ENCODE peak calls at places on chromosome 15, in ten cellular contexts. One of them, this sample, is unnamed.

GRCh38 chr15:77507911-77508310 is 87.2 kb downstream of the HMG20A start:
- DNase-seq in cardiac fibroblast: peak; percentile 83
- DNase-seq in T-helper 1 cell: no peak
- DNase-seq in AG08396: peak; percentile 48
- DNase-seq in endothelial cell: no peak
- DNase-seq in HEK293T: no peak
- DNase-seq in stimulated activated CD4-positive, alpha-beta T cell treated with anti-CD3 and anti-CD28 coated beads, Interleukin-1b, Interleukin-23, amount 100 ng/mL, for 1 hour: no peak
- DNase-seq in Caki2: no peak
- DNase-seq in GM23248: peak; percentile 76
- DNase-seq in AG10803: peak; percentile 40
- DNase-seq in this sample: no peak

GRCh38 chr15:79418693-79419279 is 13.3 kb upstream of the MINAR1 start:
- DNase-seq in cardiac fibroblast: no peak
- DNase-seq in T-helper 1 cell: no peak
- DNase-seq in AG08396: no peak
- DNase-seq in endothelial cell: no peak
- DNase-seq in HEK293T: no peak
- DNase-seq in stimulated activated CD4-positive, alpha-beta T cell treated with anti-CD3 and anti-CD28 coated beads, Interleukin-1b, Interleukin-23, amount 100 ng/mL, for 1 hour: no peak
- DNase-seq in Caki2: no peak
- DNase-seq in GM23248: no peak
- DNase-seq in AG10803: peak; percentile 4
- DNase-seq in this sample: no peak

GRCh38 chr15:67783303-67783702 is 42.0 kb upstream of the SKOR1 start:
- DNase-seq in cardiac fibroblast: no peak
- DNase-seq in T-helper 1 cell: no peak
- DNase-seq in AG08396: no peak
- DNase-seq in endothelial cell: no peak
- DNase-seq in HEK293T: no peak
- DNase-seq in stimulated activated CD4-positive, alpha-beta T cell treated with anti-CD3 and anti-CD28 coated beads, Interleukin-1b, Interleukin-23, amount 100 ng/mL, for 1 hour: no peak
- DNase-seq in Caki2: no peak
- DNase-seq in GM23248: no peak
- DNase-seq in AG10803: no peak
- DNase-seq in this sample: peak; percentile 19

GRCh38 chr15:90015749-90016148 is 14.6 kb downstream of the ZNF710 start:
- DNase-seq in cardiac fibroblast: no peak
- DNase-seq in T-helper 1 cell: no peak
- DNase-seq in AG08396: no peak
- DNase-seq in endothelial cell: no peak
- DNase-seq in HEK293T: no peak
- DNase-seq in stimulated activated CD4-positive, alpha-beta T cell treated with anti-CD3 and anti-CD28 coated beads, Interleukin-1b, Interleukin-23, amount 100 ng/mL, for 1 hour: no peak
- DNase-seq in Caki2: no peak
- DNase-seq in GM23248: no peak
- DNase-seq in AG10803: no peak
- DNase-seq in this sample: no peak

GRCh38 chr15:27985099-27985498 is 114.0 kb downstream of the OCA2 start:
- DNase-seq in cardiac fibroblast: no peak
- DNase-seq in T-helper 1 cell: no peak
- DNase-seq in AG08396: no peak
- DNase-seq in endothelial cell: no peak
- DNase-seq in HEK293T: no peak
- DNase-seq in stimulated activated CD4-positive, alpha-beta T cell treated with anti-CD3 and anti-CD28 coated beads, Interleukin-1b, Interleukin-23, amount 100 ng/mL, for 1 hour: no peak
- DNase-seq in Caki2: no peak
- DNase-seq in GM23248: no peak
- DNase-seq in AG10803: no peak
- DNase-seq in this sample: no peak

GRCh38 chr15:50558012-50558411 is 11.5 kb upstream of the USP50 start:
- DNase-seq in cardiac fibroblast: no peak
- DNase-seq in T-helper 1 cell: no peak
- DNase-seq in AG08396: no peak
- DNase-seq in endothelial cell: no peak
- DNase-seq in HEK293T: no peak
- DNase-seq in stimulated activated CD4-positive, alpha-beta T cell treated with anti-CD3 and anti-CD28 coated beads, Interleukin-1b, Interleukin-23, amount 100 ng/mL, for 1 hour: no peak
- DNase-seq in Caki2: no peak
- DNase-seq in GM23248: no peak
- DNase-seq in AG10803: no peak
- DNase-seq in this sample: no peak

GRCh38 chr15:97691799-97692198 is 268.7 kb upstream of the ARRDC4 start:
- DNase-seq in cardiac fibroblast: no peak
- DNase-seq in T-helper 1 cell: no peak
- DNase-seq in AG08396: no peak
- DNase-seq in endothelial cell: no peak
- DNase-seq in HEK293T: no peak
- DNase-seq in stimulated activated CD4-positive, alpha-beta T cell treated with anti-CD3 and anti-CD28 coated beads, Interleukin-1b, Interleukin-23, amount 100 ng/mL, for 1 hour: no peak
- DNase-seq in Caki2: peak; percentile 18
- DNase-seq in GM23248: no peak
- DNase-seq in AG10803: no peak
- DNase-seq in this sample: no peak

GRCh38 chr15:70342554-70343548 is 245.1 kb upstream of the TLE3 start:
- DNase-seq in cardiac fibroblast: no peak
- DNase-seq in T-helper 1 cell: no peak
- DNase-seq in AG08396: no peak
- DNase-seq in endothelial cell: no peak
- DNase-seq in HEK293T: no peak
- DNase-seq in stimulated activated CD4-positive, alpha-beta T cell treated with anti-CD3 and anti-CD28 coated beads, Interleukin-1b, Interleukin-23, amount 100 ng/mL, for 1 hour: no peak
- DNase-seq in Caki2: no peak
- DNase-seq in GM23248: no peak
- DNase-seq in AG10803: no peak
- DNase-seq in this sample: no peak

GRCh38 chr15:40354408-40355171 is 3.4 kb upstream of the DISP2 start:
- DNase-seq in cardiac fibroblast: peak; percentile 85
- DNase-seq in T-helper 1 cell: no peak
- DNase-seq in AG08396: peak; percentile 69
- DNase-seq in endothelial cell: peak; percentile 52
- DNase-seq in HEK293T: peak; percentile 22
- DNase-seq in stimulated activated CD4-positive, alpha-beta T cell treated with anti-CD3 and anti-CD28 coated beads, Interleukin-1b, Interleukin-23, amount 100 ng/mL, for 1 hour: no peak
- DNase-seq in Caki2: no peak
- DNase-seq in GM23248: peak; percentile 54
- DNase-seq in AG10803: no peak
- DNase-seq in this sample: no peak

GRCh38 chr15:57634290-57634689 is 42.6 kb downstream of the MYZAP start:
- DNase-seq in cardiac fibroblast: no peak
- DNase-seq in T-helper 1 cell: no peak
- DNase-seq in AG08396: no peak
- DNase-seq in endothelial cell: no peak
- DNase-seq in HEK293T: no peak
- DNase-seq in stimulated activated CD4-positive, alpha-beta T cell treated with anti-CD3 and anti-CD28 coated beads, Interleukin-1b, Interleukin-23, amount 100 ng/mL, for 1 hour: no peak
- DNase-seq in Caki2: no peak
- DNase-seq in GM23248: peak; percentile 23
- DNase-seq in AG10803: no peak
- DNase-seq in this sample: no peak

GRCh38 chr15:86568378-86568777 is 488.7 kb downstream of the AGBL1 start:
- DNase-seq in cardiac fibroblast: no peak
- DNase-seq in T-helper 1 cell: no peak
- DNase-seq in AG08396: no peak
- DNase-seq in endothelial cell: no peak
- DNase-seq in HEK293T: no peak
- DNase-seq in stimulated activated CD4-positive, alpha-beta T cell treated with anti-CD3 and anti-CD28 coated beads, Interleukin-1b, Interleukin-23, amount 100 ng/mL, for 1 hour: no peak
- DNase-seq in Caki2: no peak
- DNase-seq in GM23248: no peak
- DNase-seq in AG10803: no peak
- DNase-seq in this sample: no peak

GRCh38 chr15:73939138-73939537 is 12.9 kb downstream of the LOXL1 start:
- DNase-seq in cardiac fibroblast: no peak
- DNase-seq in T-helper 1 cell: no peak
- DNase-seq in AG08396: no peak
- DNase-seq in endothelial cell: no peak
- DNase-seq in HEK293T: no peak
- DNase-seq in stimulated activated CD4-positive, alpha-beta T cell treated with anti-CD3 and anti-CD28 coated beads, Interleukin-1b, Interleukin-23, amount 100 ng/mL, for 1 hour: no peak
- DNase-seq in Caki2: no peak
- DNase-seq in GM23248: peak; percentile 14
- DNase-seq in AG10803: no peak
- DNase-seq in this sample: no peak

GRCh38 chr15:51046799-51047449 is 47.8 kb downstream of the TNFAIP8L3 start:
- DNase-seq in cardiac fibroblast: peak; percentile 56
- DNase-seq in T-helper 1 cell: no peak
- DNase-seq in AG08396: no peak
- DNase-seq in endothelial cell: no peak
- DNase-seq in HEK293T: no peak
- DNase-seq in stimulated activated CD4-positive, alpha-beta T cell treated with anti-CD3 and anti-CD28 coated beads, Interleukin-1b, Interleukin-23, amount 100 ng/mL, for 1 hour: no peak
- DNase-seq in Caki2: no peak
- DNase-seq in GM23248: peak; percentile 12
- DNase-seq in AG10803: peak; percentile 15
- DNase-seq in this sample: no peak

GRCh38 chr15:34023932-34024331 is 15.1 kb downstream of the AVEN start:
- DNase-seq in cardiac fibroblast: peak; percentile 58
- DNase-seq in T-helper 1 cell: no peak
- DNase-seq in AG08396: no peak
- DNase-seq in endothelial cell: no peak
- DNase-seq in HEK293T: no peak
- DNase-seq in stimulated activated CD4-positive, alpha-beta T cell treated with anti-CD3 and anti-CD28 coated beads, Interleukin-1b, Interleukin-23, amount 100 ng/mL, for 1 hour: no peak
- DNase-seq in Caki2: no peak
- DNase-seq in GM23248: peak; percentile 43
- DNase-seq in AG10803: peak; percentile 58
- DNase-seq in this sample: no peak

GRCh38 chr15:89104172-89104564 is 15.9 kb downstream of the ABHD2 start:
- DNase-seq in cardiac fibroblast: peak; percentile 93
- DNase-seq in T-helper 1 cell: no peak
- DNase-seq in AG08396: no peak
- DNase-seq in endothelial cell: no peak
- DNase-seq in HEK293T: no peak
- DNase-seq in stimulated activated CD4-positive, alpha-beta T cell treated with anti-CD3 and anti-CD28 coated beads, Interleukin-1b, Interleukin-23, amount 100 ng/mL, for 1 hour: no peak
- DNase-seq in Caki2: no peak
- DNase-seq in GM23248: peak; percentile 69
- DNase-seq in AG10803: peak; percentile 43
- DNase-seq in this sample: no peak

GRCh38 chr15:75927601-75928000 is 23.9 kb downstream of the FBXO22 start:
- DNase-seq in cardiac fibroblast: no peak
- DNase-seq in T-helper 1 cell: no peak
- DNase-seq in AG08396: no peak
- DNase-seq in endothelial cell: no peak
- DNase-seq in HEK293T: no peak
- DNase-seq in stimulated activated CD4-positive, alpha-beta T cell treated with anti-CD3 and anti-CD28 coated beads, Interleukin-1b, Interleukin-23, amount 100 ng/mL, for 1 hour: no peak
- DNase-seq in Caki2: no peak
- DNase-seq in GM23248: no peak
- DNase-seq in AG10803: no peak
- DNase-seq in this sample: no peak

This sample was measured in effector CD4-positive, alpha-beta T cell.